ENCODE peak calls at places on chromosomes 6 and 20, in six cellular contexts. One of them, this sample, is unnamed.

GRCh38 chr6:32790306-32790705 is 26.5 kb downstream of the HLA-DOB start:
- DNase-seq in cardiac muscle cell: no peak
- DNase-seq in ovary: no peak
- DNase-seq in LNCaP clone FGC: no peak
- DNase-seq in AG09309: no peak
- DNase-seq in left ventricle myocardium inferior: no peak
- DNase-seq in this sample: no peak

GRCh38 chr20:40565681-40566040 is 123.4 kb downstream of the MAFB start:
- DNase-seq in cardiac muscle cell: no peak
- DNase-seq in left ventricle myocardium inferior: no peak
- DNase-seq in AG09309: no peak
- DNase-seq in LNCaP clone FGC: no peak
- DNase-seq in ovary: no peak
- DNase-seq in this sample: no peak

GRCh38 chr6:88211446-88211845 is 45.3 kb upstream of the CNR1 start:
- DNase-seq in cardiac muscle cell: no peak
- DNase-seq in left ventricle myocardium inferior: no peak
- DNase-seq in AG09309: no peak
- DNase-seq in ovary: no peak
- DNase-seq in LNCaP clone FGC: no peak
- DNase-seq in this sample: no peak

GRCh38 chr6:1200706-1201105 is 111.2 kb upstream of the FOXQ1 start:
- DNase-seq in left ventricle myocardium inferior: no peak
- DNase-seq in AG09309: peak
- DNase-seq in cardiac muscle cell: no peak
- DNase-seq in LNCaP clone FGC: no peak
- DNase-seq in ovary: no peak
- DNase-seq in this sample: no peak

GRCh38 chr6:157401734-157402338 is 20.8 kb downstream of the ZDHHC14 start:
- DNase-seq in left ventricle myocardium inferior: no peak
- DNase-seq in cardiac muscle cell: no peak
- DNase-seq in AG09309: no peak
- DNase-seq in LNCaP clone FGC: no peak
- DNase-seq in ovary: no peak
- DNase-seq in this sample: no peak

GRCh38 chr6:47134476-47135189 is 92.5 kb upstream of the ADGRF1 start:
- DNase-seq in left ventricle myocardium inferior: no peak
- DNase-seq in ovary: no peak
- DNase-seq in AG09309: peak
- DNase-seq in cardiac muscle cell: peak
- DNase-seq in LNCaP clone FGC: peak
- DNase-seq in this sample: no peak

GRCh38 chr20:39986231-39986904 is 702.7 kb downstream of the MAFB start:
- DNase-seq in LNCaP clone FGC: peak
- DNase-seq in left ventricle myocardium inferior: peak
- DNase-seq in ovary: peak
- DNase-seq in AG09309: no peak
- DNase-seq in cardiac muscle cell: peak
- DNase-seq in this sample: peak

GRCh38 chr6:5125152-5126006 is 40.2 kb downstream of the PPP1R3G start:
- DNase-seq in AG09309: no peak
- DNase-seq in cardiac muscle cell: peak
- DNase-seq in LNCaP clone FGC: no peak
- DNase-seq in left ventricle myocardium inferior: no peak
- DNase-seq in ovary: no peak
- DNase-seq in this sample: no peak

GRCh38 chr20:62031462-62032092 is 34.1 kb downstream of the TAF4 start:
- DNase-seq in cardiac muscle cell: no peak
- DNase-seq in LNCaP clone FGC: no peak
- DNase-seq in AG09309: no peak
- DNase-seq in left ventricle myocardium inferior: no peak
- DNase-seq in ovary: no peak
- DNase-seq in this sample: no peak
- H3K4me3 ChIP-seq in cardiac muscle cell: no peak
- H3K4me3 ChIP-seq in LNCaP clone FGC: no peak
- H3K4me3 ChIP-seq in AG09309: no peak
- H3K4me3 ChIP-seq in left ventricle myocardium inferior: no peak
- H3K4me3 ChIP-seq in ovary: no peak
- H3K4me3 ChIP-seq in this sample: no peak

DNA sequence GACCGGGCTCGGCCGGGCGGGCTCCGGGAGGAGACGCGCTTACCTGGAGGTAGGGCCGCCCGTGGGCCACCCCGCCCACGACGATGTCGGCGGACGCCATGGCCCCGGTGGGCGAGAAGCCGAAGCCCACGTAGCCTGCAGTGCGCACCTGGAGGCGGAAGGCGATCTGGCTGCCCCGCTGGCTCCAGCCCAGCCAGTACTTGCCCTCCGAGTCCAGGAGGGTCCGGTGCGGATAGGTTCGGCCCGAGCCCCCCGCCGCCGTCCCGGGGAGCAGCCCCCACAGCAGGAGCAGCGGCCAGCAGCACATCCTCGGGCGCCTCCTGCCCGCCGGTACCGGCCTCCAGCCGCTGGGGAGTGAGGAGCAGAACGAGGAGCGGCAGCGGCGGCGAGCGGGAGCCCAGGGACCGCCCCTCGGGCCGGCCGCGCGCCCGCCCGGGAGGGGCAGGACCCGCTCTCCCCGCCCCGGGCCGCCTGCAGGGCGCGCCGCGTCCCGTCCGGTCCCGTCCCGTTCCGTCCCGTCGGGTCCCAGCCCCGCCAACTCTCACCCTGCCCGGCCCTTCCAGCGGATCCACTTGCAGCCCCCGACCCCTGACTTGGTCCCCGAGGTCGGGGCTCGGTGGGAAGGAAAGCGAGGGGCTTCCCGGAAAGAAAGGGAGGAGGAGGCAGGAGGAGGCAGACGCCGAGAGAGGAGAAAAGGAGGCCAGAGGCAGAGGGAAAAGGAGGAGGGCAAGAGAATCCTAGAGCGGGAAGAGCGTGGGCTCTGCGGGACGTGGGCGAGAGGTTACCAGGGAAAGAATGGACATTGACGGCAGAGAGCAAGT is at the start of gene MOXD1:
- DNase-seq in AG09309: no peak
- DNase-seq in left ventricle myocardium inferior: peak
- DNase-seq in cardiac muscle cell: peak
- DNase-seq in LNCaP clone FGC: no peak
- DNase-seq in ovary: no peak
- DNase-seq in this sample: no peak
- TF ChIP-seq CTCF in AG09309: no peak
- TF ChIP-seq CTCF in left ventricle myocardium inferior: peak
- TF ChIP-seq CTCF in cardiac muscle cell: no peak
- TF ChIP-seq CTCF in LNCaP clone FGC: no peak
- TF ChIP-seq CTCF in ovary: no peak
- TF ChIP-seq CTCF in this sample: peak

GRCh38 chr6:122752990-122753687 is 26.4 kb upstream of the FABP7 start:
- DNase-seq in LNCaP clone FGC: no peak
- DNase-seq in left ventricle myocardium inferior: no peak
- DNase-seq in AG09309: no peak
- DNase-seq in ovary: no peak
- DNase-seq in cardiac muscle cell: no peak
- DNase-seq in this sample: no peak
- H3K4me3 ChIP-seq in LNCaP clone FGC: no peak
- H3K4me3 ChIP-seq in left ventricle myocardium inferior: peak
- H3K4me3 ChIP-seq in AG09309: no peak
- H3K4me3 ChIP-seq in ovary: no peak
- H3K4me3 ChIP-seq in cardiac muscle cell: no peak
- H3K4me3 ChIP-seq in this sample: peak

DNA sequence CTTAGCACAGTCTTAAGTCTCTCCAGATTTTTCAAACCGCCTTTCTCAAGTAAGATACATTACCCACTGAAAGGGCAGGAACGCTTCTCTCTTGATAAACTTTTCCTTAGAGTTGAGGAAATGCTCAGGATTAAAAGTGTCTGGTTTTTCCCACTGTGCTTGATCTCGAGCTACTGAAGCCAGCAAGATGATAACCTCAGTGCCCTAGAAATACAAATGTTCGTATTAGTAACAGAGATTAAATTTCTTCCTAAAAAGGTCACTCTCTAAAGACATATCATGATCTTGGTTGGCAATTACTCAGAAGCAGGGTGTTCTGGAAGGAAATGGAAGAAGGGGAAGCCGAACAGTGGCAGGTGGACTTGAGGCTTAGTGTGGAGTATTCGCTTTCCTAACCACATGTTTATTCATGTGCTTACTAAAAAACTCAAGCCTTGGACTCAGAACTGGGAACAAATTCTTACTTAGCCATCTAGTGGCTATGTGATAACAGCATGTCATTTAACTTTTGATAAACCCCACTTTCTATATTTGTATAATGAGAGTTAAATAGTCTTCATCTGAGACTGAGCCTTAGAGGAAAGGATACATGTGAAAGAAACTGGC is 20.1 kb downstream of the C6orf141 start:
- DNase-seq in AG09309: no peak
- DNase-seq in left ventricle myocardium inferior: no peak
- DNase-seq in ovary: no peak
- DNase-seq in cardiac muscle cell: peak
- DNase-seq in LNCaP clone FGC: peak
- DNase-seq in this sample: no peak
- TF ChIP-seq CTCF in AG09309: peak
- TF ChIP-seq CTCF in left ventricle myocardium inferior: no peak
- TF ChIP-seq CTCF in ovary: no peak
- TF ChIP-seq CTCF in cardiac muscle cell: no peak
- TF ChIP-seq CTCF in LNCaP clone FGC: peak
- TF ChIP-seq CTCF in this sample: peak

This sample was measured in gastrocnemius medialis.